ENCODE peak calls at places on chromosomes 12 and 14, in ten cellular contexts. I, V, W, P, A, G, S, N, O and Z are unnamed samples.

GRCh38 chr12:5480218-5480952 is 48.5 kb downstream of the NTF3 start:
- DNase-seq in W (no peak), G (no peak), I (no peak), V (no peak), N (no peak), O (no peak), S (peak), A (no peak), P (no peak), Z (no peak)

GRCh38 chr12:5916785-5917290 is 28.2 kb downstream of the ANO2 start:
- DNase-seq in G (no peak), P (no peak), N (no peak), A (no peak), I (no peak), V (no peak), O (no peak), W (no peak), S (no peak), Z (no peak)

GRCh38 chr14:70011098-70011497 is 131.9 kb downstream of the SMOC1 start:
- DNase-seq in V (no peak), A (peak), W (no peak), I (peak), O (no peak), P (no peak), N (no peak), G (no peak), S (no peak), Z (no peak)

GRCh38 chr12:59733200-59733599 is 137.4 kb downstream of the SLC16A7 start:
- DNase-seq in I (no peak), S (no peak), A (no peak), W (no peak), G (no peak), P (no peak), O (no peak), V (no peak), N (no peak), Z (no peak)

GRCh38 chr14:31545328-31545727 is 15.9 kb upstream of the NUBPL start:
- DNase-seq in N (no peak), G (no peak), V (no peak), P (no peak), A (no peak), O (no peak), W (no peak), I (no peak), S (no peak), Z (no peak)

GRCh38 chr12:111444706-111445310 is 39.1 kb downstream of the SH2B3 start:
- DNase-seq in N (peak), O (peak), V (peak), P (peak), W (peak), I (no peak), A (no peak), S (no peak), G (peak), Z (no peak)

GRCh38 chr12:105399428-105400081 is 69.1 kb downstream of the C12orf75 start:
- DNase-seq in S (no peak), O (no peak), A (no peak), V (no peak), P (no peak), I (no peak), N (no peak), W (no peak), G (no peak), Z (no peak)

GRCh38 chr12:61993734-61994345 is 266.4 kb upstream of the USP15 start:
- DNase-seq in G (no peak), N (no peak), V (no peak), A (peak), S (peak), I (peak), P (no peak), W (no peak), O (no peak), Z (no peak)

GRCh38 chr12:4855121-4855924 is 54.4 kb upstream of the KCNA1 start:
- DNase-seq in O (peak), A (peak), V (peak), S (peak), P (peak), G (peak), I (peak), W (peak), N (peak), Z (peak)

GRCh38 chr14:53640695-53641094 is 315.9 kb downstream of the BMP4 start:
- DNase-seq in W (peak), N (no peak), V (no peak), S (peak), P (no peak), O (no peak), G (no peak), A (peak), I (no peak), Z (peak)

GRCh38 chr12:116864371-116865160 is 16.7 kb downstream of the HRK start:
- DNase-seq in N (no peak), V (no peak), P (no peak), W (peak), O (no peak), A (peak), I (no peak), S (peak), G (no peak), Z (peak)

GRCh38 chr14:101173698-101174521 is 270.4 kb upstream of the RTL1 start:
- DNase-seq in W (no peak), A (no peak), N (no peak), V (no peak), P (no peak), G (no peak), O (no peak), I (no peak), S (no peak), Z (no peak)

GRCh38 chr12:116599285-116600122 is 40.3 kb downstream of the MAP1LC3B2 start:
- DNase-seq in I (no peak), N (peak), S (peak), W (peak), P (peak), G (peak), A (peak), V (peak), O (peak), Z (peak)

GRCh38 chr14:23562822-23563472 is 4.6 kb downstream of the AP1G2 start:
- DNase-seq in N (peak), S (peak), W (peak), G (no peak), V (peak), A (peak), I (peak), O (no peak), P (peak), Z (no peak)

GRCh38 chr14:103194256-103195045 is 71.2 kb downstream of the TNFAIP2 start:
- DNase-seq in S (peak), G (no peak), O (peak), V (no peak), W (peak), I (peak), P (peak), N (no peak), A (peak), Z (peak)

GRCh38 chr12:65022960-65023359 is 98.1 kb downstream of the WIF1 start:
- DNase-seq in I (peak), P (no peak), O (no peak), S (no peak), A (no peak), W (no peak), V (no peak), N (no peak), G (no peak), Z (no peak)

GRCh38 chr14:38210168-38210567 is 2.5 kb downstream of the SSTR1 start:
- DNase-seq in O (peak), S (peak), I (peak), P (no peak), G (no peak), W (peak), A (no peak), V (no peak), N (no peak), Z (peak)

GRCh38 chr14:33408291-33408690 is 469.6 kb downstream of the NPAS3 start:
- DNase-seq in A (no peak), G (no peak), W (no peak), P (no peak), I (peak), O (no peak), S (no peak), V (no peak), N (no peak), Z (no peak)

GRCh38 chr12:123270380-123271181 is 1.1 kb downstream of the CDK2AP1 start:
- DNase-seq in O (no peak), A (peak), G (peak), V (peak), P (peak), S (peak), W (peak), I (no peak), N (peak), Z (peak)

GRCh38 chr14:63713765-63714164 is 14.1 kb downstream of the SGPP1 start:
- DNase-seq in W (peak), A (peak), G (no peak), S (peak), P (no peak), I (peak), O (no peak), V (no peak), N (no peak), Z (peak)

GRCh38 chr14:51650721-51651387 is 856 bp upstream of the FRMD6 start:
- DNase-seq in N (no peak), O (peak), V (no peak), I (no peak), S (no peak), G (peak), W (no peak), P (peak), A (no peak), Z (no peak)

GRCh38 chr12:95674631-95675030 is 115.9 kb downstream of the NTN4 start:
- DNase-seq in I (no peak), W (peak), S (no peak), O (no peak), V (no peak), N (no peak), P (no peak), G (no peak), A (no peak), Z (no peak)

GRCh38 chr12:94147991-94148840 is at the start of gene PLXNC1:
- DNase-seq in W (peak), V (peak), P (no peak), G (peak), N (peak), A (peak), O (no peak), I (no peak), S (peak), Z (no peak)

GRCh38 chr12:94149781-94150482 is 1.6 kb downstream of the PLXNC1 start:
- DNase-seq in A (no peak), N (peak), S (no peak), V (no peak), O (peak), G (peak), I (no peak), P (peak), W (no peak), Z (no peak)

GRCh38 chr12:94147377-94147990 is 893 bp upstream of the PLXNC1 start:
- DNase-seq in P (no peak), I (no peak), S (no peak), O (no peak), G (no peak), W (no peak), A (no peak), N (peak), V (no peak), Z (no peak)

GRCh38 chr12:94150483-94151225 is 2.3 kb downstream of the PLXNC1 start:
- DNase-seq in O (no peak), V (peak), G (peak), I (no peak), N (peak), P (no peak), A (no peak), W (no peak), S (no peak), Z (no peak)

DNA sequence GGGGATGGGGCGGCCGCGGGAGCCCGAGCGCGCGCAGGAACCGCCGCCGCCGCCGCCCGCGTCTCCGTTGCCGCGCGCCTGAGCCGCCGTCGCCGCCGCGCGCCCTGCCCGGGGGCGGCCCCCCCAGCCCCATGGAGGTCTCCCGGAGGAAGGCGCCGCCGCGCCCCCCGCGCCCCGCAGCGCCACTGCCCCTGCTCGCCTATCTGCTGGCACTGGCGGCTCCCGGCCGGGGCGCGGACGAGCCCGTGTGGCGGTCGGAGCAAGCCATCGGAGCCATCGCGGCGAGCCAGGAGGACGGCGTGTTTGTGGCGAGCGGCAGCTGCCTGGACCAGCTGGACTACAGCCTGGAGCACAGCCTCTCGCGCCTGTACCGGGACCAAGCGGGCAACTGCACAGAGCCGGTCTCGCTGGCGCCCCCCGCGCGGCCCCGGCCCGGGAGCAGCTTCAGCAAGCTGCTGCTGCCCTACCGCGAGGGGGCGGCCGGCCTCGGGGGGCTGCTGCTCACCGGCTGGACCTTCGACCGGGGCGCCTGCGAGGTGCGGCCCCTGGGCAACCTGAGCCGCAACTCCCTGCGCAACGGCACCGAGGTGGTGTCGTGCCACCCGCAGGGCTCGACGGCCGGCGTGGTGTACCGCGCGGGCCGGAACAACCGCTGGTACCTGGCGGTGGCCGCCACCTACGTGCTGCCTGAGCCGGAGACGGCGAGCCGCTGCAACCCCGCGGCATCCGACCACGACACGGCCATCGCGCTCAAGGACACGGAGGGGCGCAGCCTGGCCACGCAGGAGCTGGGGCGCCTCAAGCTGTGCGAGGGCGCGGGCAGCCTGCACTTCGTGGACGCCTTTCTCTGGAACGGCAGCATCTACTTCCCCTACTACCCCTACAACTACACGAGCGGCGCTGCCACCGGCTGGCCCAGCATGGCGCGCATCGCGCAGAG is 734 bp downstream of the PLXNC1 start:
- DNase-seq in A (peak), O (no peak), G (peak), P (no peak), N (peak), S (peak), W (no peak), I (no peak), V (peak), Z (no peak)
- TF ChIP-seq CTCF in A (peak), O (no peak), G (peak), P (no peak), N (peak), S (peak), W (no peak), I (peak), V (peak), Z (peak)

DNA sequence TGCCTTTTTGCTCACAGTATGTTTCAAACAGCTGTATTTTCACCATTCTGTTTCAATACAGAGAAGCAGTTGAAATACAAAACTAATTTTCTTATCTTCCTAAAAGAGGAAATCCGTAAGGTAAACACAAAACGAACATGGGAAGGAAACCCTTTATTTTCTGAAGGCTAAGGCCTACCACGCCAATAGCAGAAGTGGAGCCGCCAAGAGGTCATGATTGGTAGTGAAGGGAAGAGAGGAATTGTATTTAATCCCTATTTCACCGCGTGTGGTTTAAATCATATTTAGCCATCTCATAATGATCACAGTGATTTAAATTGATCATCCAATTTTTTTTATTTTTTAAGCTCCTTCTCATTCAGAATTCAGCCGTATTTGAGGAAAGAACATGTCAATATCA is 398.2 kb downstream of the PRKD1 start:
- DNase-seq in P (no peak), N (no peak), A (no peak), I (no peak), G (no peak), W (peak), O (no peak), S (peak), V (no peak), Z (no peak)
- TF ChIP-seq CTCF in P (no peak), N (no peak), A (no peak), I (peak), G (no peak), W (peak), O (no peak), S (peak), V (peak), Z (peak)

GRCh38 chr14:85195872-85196477 is 334.0 kb upstream of the FLRT2 start:
- DNase-seq in N (no peak), S (peak), P (no peak), O (no peak), I (peak), W (peak), G (no peak), V (no peak), A (no peak), Z (no peak)
- TF ChIP-seq CTCF in N (no peak), S (peak), P (no peak), O (peak), I (peak), W (peak), G (peak), V (peak), A (peak), Z (peak)

GRCh38 chr12:108265505-108265904 is 73.6 kb downstream of the CMKLR1 start:
- DNase-seq in W (no peak), A (no peak), O (no peak), V (no peak), P (no peak), I (no peak), G (no peak), S (no peak), N (no peak), Z (no peak)

GRCh38 chr12:108267449-108267848 is 71.7 kb downstream of the CMKLR1 start:
- DNase-seq in S (no peak), O (no peak), N (no peak), P (no peak), I (no peak), W (no peak), V (no peak), A (no peak), G (no peak), Z (no peak)

GRCh38 chr12:108269224-108269623 is 69.9 kb downstream of the CMKLR1 start:
- DNase-seq in S (no peak), A (no peak), N (no peak), G (no peak), W (no peak), I (no peak), O (no peak), P (no peak), V (no peak), Z (no peak)

GRCh38 chr12:108268397-108268796 is 70.7 kb downstream of the CMKLR1 start:
- DNase-seq in W (no peak), N (no peak), A (no peak), G (no peak), P (no peak), S (no peak), I (no peak), V (no peak), O (no peak), Z (no peak)

GRCh38 chr12:108266131-108266530 is 73.0 kb downstream of the CMKLR1 start:
- DNase-seq in O (no peak), N (no peak), I (no peak), P (no peak), S (no peak), G (no peak), V (no peak), W (no peak), A (no peak), Z (no peak)
- TF ChIP-seq CTCF in O (no peak), N (no peak), I (no peak), P (no peak), S (no peak), G (no peak), V (no peak), W (no peak), A (no peak), Z (no peak)

GRCh38 chr12:2411011-2411410 is 358.2 kb downstream of the CACNA1C start:
- DNase-seq in N (no peak), A (no peak), O (no peak), I (no peak), W (no peak), P (peak), V (no peak), S (no peak), G (no peak), Z (no peak)

GRCh38 chr12:2413999-2414792 is 361.4 kb downstream of the CACNA1C start:
- DNase-seq in S (no peak), P (peak), W (no peak), O (no peak), I (no peak), G (no peak), V (no peak), N (no peak), A (no peak), Z (no peak)

GRCh38 chr12:2410490-2410889 is 357.7 kb downstream of the CACNA1C start:
- DNase-seq in O (no peak), V (no peak), G (no peak), P (peak), A (no peak), S (no peak), I (no peak), N (no peak), W (no peak), Z (no peak)

GRCh38 chr12:2411586-2412304 is 359.0 kb downstream of the CACNA1C start:
- DNase-seq in P (peak), G (no peak), V (no peak), W (no peak), S (no peak), O (no peak), A (no peak), I (no peak), N (no peak), Z (no peak)

GRCh38 chr12:2412305-2412643 is 359.5 kb downstream of the CACNA1C start:
- DNase-seq in V (no peak), G (no peak), P (peak), O (no peak), A (no peak), I (no peak), W (no peak), S (no peak), N (no peak), Z (no peak)
- TF ChIP-seq CTCF in V (no peak), G (no peak), P (no peak), O (no peak), A (no peak), I (no peak), W (no peak), S (no peak), N (no peak), Z (no peak)

DNA sequence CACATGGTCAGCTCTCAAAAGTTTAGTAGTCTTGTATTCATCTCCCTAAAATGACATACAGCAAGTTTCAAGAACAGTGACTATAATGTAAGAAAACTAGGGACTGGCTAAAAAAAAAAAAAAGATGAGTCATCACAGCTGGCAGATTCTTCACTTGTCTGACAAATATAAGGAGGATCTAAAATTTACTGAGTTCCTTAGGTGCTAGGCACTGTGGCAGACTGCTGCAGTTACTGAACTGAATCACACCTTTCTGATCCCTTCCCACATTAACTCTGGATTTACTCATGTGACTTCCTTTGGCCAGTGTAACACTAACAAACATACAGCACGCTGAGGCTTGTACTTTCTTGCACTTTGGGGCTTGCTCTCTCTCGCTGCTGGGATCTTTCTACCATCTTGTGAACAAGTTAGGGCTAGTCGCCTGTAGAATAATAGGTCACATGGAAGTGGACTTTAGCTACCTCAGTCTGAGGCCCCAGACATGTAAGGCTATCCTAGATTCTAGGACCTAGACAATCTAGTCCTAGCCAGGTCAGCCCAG is 32.1 kb downstream of the BAZ1A start:
- DNase-seq in O (no peak), S (peak), I (peak), W (peak), G (no peak), V (no peak), A (peak), N (peak), P (no peak), Z (peak)
- TF ChIP-seq CTCF in O (no peak), S (no peak), I (no peak), W (no peak), G (no peak), V (no peak), A (no peak), N (no peak), P (no peak), Z (no peak)

DNA sequence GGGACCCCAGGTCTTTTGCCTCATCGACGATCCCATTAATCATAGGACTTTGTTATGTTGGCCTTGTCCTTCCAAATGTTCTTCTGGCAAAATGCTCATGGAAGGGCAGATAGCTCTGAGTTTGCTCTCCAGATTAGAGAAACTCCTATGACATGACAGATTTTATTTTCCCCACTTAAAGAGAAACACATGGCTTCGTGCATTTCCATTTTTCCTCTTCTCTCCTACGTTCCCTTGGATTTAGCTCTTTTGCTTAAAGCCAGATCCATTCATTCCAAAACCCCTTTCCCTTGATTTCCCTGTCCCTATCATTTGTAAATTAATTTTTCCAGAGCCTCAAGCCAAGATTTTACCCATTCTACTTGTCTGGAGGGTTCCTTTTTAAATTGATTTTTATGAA is 2.9 kb downstream of the PRIMA1 start:
- DNase-seq in I (no peak), V (no peak), G (no peak), P (no peak), O (no peak), S (no peak), W (no peak), A (no peak), N (no peak), Z (no peak)
- TF ChIP-seq CTCF in I (no peak), V (no peak), G (no peak), P (no peak), O (no peak), S (no peak), W (no peak), A (no peak), N (no peak), Z (no peak)